ENCODE peak calls at places on chromosomes 3 and 15, in five cellular contexts. One of them, this sample, is unnamed.

GRCh38 chr3:82496890-82497560 is 735.6 kb upstream of the GBE1 start:
- DNase-seq in RPMI8226: peak
- DNase-seq in B cell: no peak
- DNase-seq in COLO829: peak
- DNase-seq in stimulated activated CD8-positive, alpha-beta memory T cell treated with anti-CD3 and anti-CD28 coated beads, Interleukin-2, amount 100 ng/mL, for 1 hour: no peak
- DNase-seq in this sample: no peak

GRCh38 chr3:142947799-142948575 is 15.5 kb downstream of the PAQR9 start:
- DNase-seq in RPMI8226: no peak
- DNase-seq in B cell: no peak
- DNase-seq in COLO829: peak
- DNase-seq in stimulated activated CD8-positive, alpha-beta memory T cell treated with anti-CD3 and anti-CD28 coated beads, Interleukin-2, amount 100 ng/mL, for 1 hour: no peak
- DNase-seq in this sample: no peak

GRCh38 chr3:122858373-122858772 is 63.5 kb downstream of the SLC49A4 start:
- DNase-seq in RPMI8226: no peak
- DNase-seq in B cell: no peak
- DNase-seq in COLO829: peak
- DNase-seq in stimulated activated CD8-positive, alpha-beta memory T cell treated with anti-CD3 and anti-CD28 coated beads, Interleukin-2, amount 100 ng/mL, for 1 hour: no peak
- DNase-seq in this sample: no peak

GRCh38 chr3:32443471-32443870 is 51.8 kb downstream of the CMTM7 start:
- DNase-seq in RPMI8226: no peak
- DNase-seq in B cell: no peak
- DNase-seq in COLO829: no peak
- DNase-seq in stimulated activated CD8-positive, alpha-beta memory T cell treated with anti-CD3 and anti-CD28 coated beads, Interleukin-2, amount 100 ng/mL, for 1 hour: no peak
- DNase-seq in this sample: no peak

GRCh38 chr3:197029511-197030167 is at the start of gene MELTF:
- DNase-seq in RPMI8226: peak
- DNase-seq in B cell: peak
- DNase-seq in COLO829: peak
- DNase-seq in stimulated activated CD8-positive, alpha-beta memory T cell treated with anti-CD3 and anti-CD28 coated beads, Interleukin-2, amount 100 ng/mL, for 1 hour: peak
- DNase-seq in this sample: peak

GRCh38 chr3:49880581-49881328 is 11.0 kb upstream of the CAMKV start:
- DNase-seq in RPMI8226: peak
- DNase-seq in B cell: no peak
- DNase-seq in COLO829: no peak
- DNase-seq in stimulated activated CD8-positive, alpha-beta memory T cell treated with anti-CD3 and anti-CD28 coated beads, Interleukin-2, amount 100 ng/mL, for 1 hour: no peak
- DNase-seq in this sample: no peak

GRCh38 chr3:55574671-55575070 is 87.6 kb upstream of the WNT5A start:
- DNase-seq in RPMI8226: no peak
- DNase-seq in B cell: no peak
- DNase-seq in COLO829: no peak
- DNase-seq in stimulated activated CD8-positive, alpha-beta memory T cell treated with anti-CD3 and anti-CD28 coated beads, Interleukin-2, amount 100 ng/mL, for 1 hour: no peak
- DNase-seq in this sample: no peak

GRCh38 chr15:49468440-49468839 is 45.4 kb downstream of the FGF7 start:
- DNase-seq in RPMI8226: no peak
- DNase-seq in B cell: no peak
- DNase-seq in COLO829: no peak
- DNase-seq in stimulated activated CD8-positive, alpha-beta memory T cell treated with anti-CD3 and anti-CD28 coated beads, Interleukin-2, amount 100 ng/mL, for 1 hour: no peak
- DNase-seq in this sample: no peak

GRCh38 chr15:71106802-71107500 is 8.3 kb upstream of the THSD4 start:
- DNase-seq in RPMI8226: no peak
- DNase-seq in B cell: no peak
- DNase-seq in COLO829: no peak
- DNase-seq in stimulated activated CD8-positive, alpha-beta memory T cell treated with anti-CD3 and anti-CD28 coated beads, Interleukin-2, amount 100 ng/mL, for 1 hour: no peak
- DNase-seq in this sample: no peak

GRCh38 chr3:127250032-127250431 is 37.8 kb downstream of the PRR20G start:
- DNase-seq in RPMI8226: no peak
- DNase-seq in B cell: no peak
- DNase-seq in COLO829: no peak
- DNase-seq in stimulated activated CD8-positive, alpha-beta memory T cell treated with anti-CD3 and anti-CD28 coated beads, Interleukin-2, amount 100 ng/mL, for 1 hour: no peak
- DNase-seq in this sample: no peak

GRCh38 chr15:85993116-85993515 is 86.6 kb upstream of the AGBL1 start:
- DNase-seq in RPMI8226: no peak
- DNase-seq in B cell: no peak
- DNase-seq in COLO829: no peak
- DNase-seq in stimulated activated CD8-positive, alpha-beta memory T cell treated with anti-CD3 and anti-CD28 coated beads, Interleukin-2, amount 100 ng/mL, for 1 hour: no peak
- DNase-seq in this sample: no peak

GRCh38 chr3:123799544-123800351 is 84.4 kb downstream of the MYLK start:
- DNase-seq in RPMI8226: no peak
- DNase-seq in B cell: no peak
- DNase-seq in COLO829: no peak
- DNase-seq in stimulated activated CD8-positive, alpha-beta memory T cell treated with anti-CD3 and anti-CD28 coated beads, Interleukin-2, amount 100 ng/mL, for 1 hour: no peak
- DNase-seq in this sample: no peak

GRCh38 chr3:124960205-124960604 is 25.7 kb upstream of the MUC13 start:
- DNase-seq in RPMI8226: no peak
- DNase-seq in B cell: no peak
- DNase-seq in COLO829: no peak
- DNase-seq in stimulated activated CD8-positive, alpha-beta memory T cell treated with anti-CD3 and anti-CD28 coated beads, Interleukin-2, amount 100 ng/mL, for 1 hour: no peak
- DNase-seq in this sample: no peak

GRCh38 chr15:89090791-89091666 is 2.8 kb downstream of the ABHD2 start:
- DNase-seq in RPMI8226: peak
- DNase-seq in B cell: peak
- DNase-seq in COLO829: peak
- DNase-seq in stimulated activated CD8-positive, alpha-beta memory T cell treated with anti-CD3 and anti-CD28 coated beads, Interleukin-2, amount 100 ng/mL, for 1 hour: peak
- DNase-seq in this sample: peak

GRCh38 chr3:47009225-47010049 is 30.0 kb downstream of the NBEAL2 start:
- DNase-seq in RPMI8226: no peak
- DNase-seq in B cell: peak
- DNase-seq in COLO829: peak
- DNase-seq in stimulated activated CD8-positive, alpha-beta memory T cell treated with anti-CD3 and anti-CD28 coated beads, Interleukin-2, amount 100 ng/mL, for 1 hour: peak
- DNase-seq in this sample: peak

GRCh38 chr3:69266585-69266984 is 119.3 kb downstream of the FRMD4B start:
- DNase-seq in RPMI8226: no peak
- DNase-seq in B cell: no peak
- DNase-seq in COLO829: no peak
- DNase-seq in stimulated activated CD8-positive, alpha-beta memory T cell treated with anti-CD3 and anti-CD28 coated beads, Interleukin-2, amount 100 ng/mL, for 1 hour: no peak
- DNase-seq in this sample: no peak

GRCh38 chr3:188646592-188646991 is 492.6 kb downstream of the LPP start:
- DNase-seq in RPMI8226: peak
- DNase-seq in B cell: no peak
- DNase-seq in COLO829: peak
- DNase-seq in stimulated activated CD8-positive, alpha-beta memory T cell treated with anti-CD3 and anti-CD28 coated beads, Interleukin-2, amount 100 ng/mL, for 1 hour: no peak
- DNase-seq in this sample: no peak

GRCh38 chr3:196322-197153 is at the start of gene CHL1:
- DNase-seq in RPMI8226: no peak
- DNase-seq in B cell: peak
- DNase-seq in COLO829: peak
- DNase-seq in stimulated activated CD8-positive, alpha-beta memory T cell treated with anti-CD3 and anti-CD28 coated beads, Interleukin-2, amount 100 ng/mL, for 1 hour: no peak
- DNase-seq in this sample: no peak

GRCh38 chr3:106013971-106014370 is 145.2 kb upstream of the CBLB start:
- DNase-seq in RPMI8226: no peak
- DNase-seq in B cell: no peak
- DNase-seq in COLO829: no peak
- DNase-seq in stimulated activated CD8-positive, alpha-beta memory T cell treated with anti-CD3 and anti-CD28 coated beads, Interleukin-2, amount 100 ng/mL, for 1 hour: no peak
- DNase-seq in this sample: no peak

GRCh38 chr3:190092250-190092649 is 28.4 kb downstream of the P3H2 start:
- DNase-seq in RPMI8226: no peak
- DNase-seq in B cell: no peak
- DNase-seq in COLO829: peak
- DNase-seq in stimulated activated CD8-positive, alpha-beta memory T cell treated with anti-CD3 and anti-CD28 coated beads, Interleukin-2, amount 100 ng/mL, for 1 hour: no peak
- DNase-seq in this sample: no peak

GRCh38 chr3:13077431-13078157 is 4.4 kb upstream of the IQSEC1 start:
- DNase-seq in RPMI8226: peak
- DNase-seq in B cell: no peak
- DNase-seq in COLO829: peak
- DNase-seq in stimulated activated CD8-positive, alpha-beta memory T cell treated with anti-CD3 and anti-CD28 coated beads, Interleukin-2, amount 100 ng/mL, for 1 hour: no peak
- DNase-seq in this sample: no peak

GRCh38 chr15:29208352-29208751 is 61.3 kb downstream of the NSMCE3 start:
- DNase-seq in RPMI8226: no peak
- DNase-seq in B cell: no peak
- DNase-seq in COLO829: no peak
- DNase-seq in stimulated activated CD8-positive, alpha-beta memory T cell treated with anti-CD3 and anti-CD28 coated beads, Interleukin-2, amount 100 ng/mL, for 1 hour: no peak
- DNase-seq in this sample: no peak

GRCh38 chr3:129723558-129724324 is 117.3 kb upstream of the PLXND1 start:
- DNase-seq in RPMI8226: no peak
- DNase-seq in B cell: no peak
- DNase-seq in COLO829: no peak
- DNase-seq in stimulated activated CD8-positive, alpha-beta memory T cell treated with anti-CD3 and anti-CD28 coated beads, Interleukin-2, amount 100 ng/mL, for 1 hour: no peak
- DNase-seq in this sample: peak

GRCh38 chr15:80031841-80032240 is 27.6 kb upstream of the ZFAND6 start:
- DNase-seq in RPMI8226: peak
- DNase-seq in B cell: no peak
- DNase-seq in COLO829: no peak
- DNase-seq in stimulated activated CD8-positive, alpha-beta memory T cell treated with anti-CD3 and anti-CD28 coated beads, Interleukin-2, amount 100 ng/mL, for 1 hour: no peak
- DNase-seq in this sample: no peak

This sample was measured in lung.